ENCODE peak calls at places on chromosome 3, in nine cellular contexts. F, L, A, Z, B, H, V, X and O are unnamed samples.

GRCh38 chr3:188673509-188674239 is 498.1 kb upstream of the TPRG1 start:
- DNase-seq in F (no peak), L (no peak), A (no peak), Z (no peak), B (peak; percentile 93), H (no peak), V (no peak), X (no peak), O (no peak)

GRCh38 chr3:61725851-61726333 is 164.5 kb downstream of the PTPRG start:
- DNase-seq in F (no peak), L (no peak), A (no peak), Z (no peak), B (peak; percentile 28), H (no peak), V (no peak), X (no peak), O (no peak)

GRCh38 chr3:177179281-177180067 is 17.8 kb downstream of the TBL1XR1 start:
- DNase-seq in F (no peak), L (no peak), A (no peak), Z (peak; percentile 51), B (no peak), H (no peak), V (no peak), X (no peak), O (no peak)

GRCh38 chr3:123424321-123424998 is 24.4 kb downstream of the ADCY5 start:
- DNase-seq in F (no peak), L (no peak), A (no peak), Z (no peak), B (no peak), H (no peak), V (no peak), X (no peak), O (peak; percentile 58)

GRCh38 chr3:34275811-34276210 is 477.4 kb downstream of the PDCD6IP start:
- DNase-seq in F (no peak), L (no peak), A (no peak), Z (no peak), B (no peak), H (no peak), V (no peak), X (no peak), O (no peak)

GRCh38 chr3:123279121-123279520 is 77.4 kb downstream of the SEC22A start:
- DNase-seq in F (no peak), L (no peak), A (no peak), Z (no peak), B (no peak), H (no peak), V (no peak), X (no peak), O (no peak)

GRCh38 chr3:130786306-130786705 is 39.7 kb upstream of the PIK3R4 start:
- DNase-seq in F (no peak), L (no peak), A (no peak), Z (no peak), B (no peak), H (no peak), V (no peak), X (no peak), O (no peak)

GRCh38 chr3:26198609-26199008 is 408.7 kb downstream of the OXSM start:
- DNase-seq in F (no peak), L (no peak), A (no peak), Z (no peak), B (no peak), H (no peak), V (no peak), X (no peak), O (no peak)

GRCh38 chr3:137962251-137962650 is 47.7 kb upstream of the CLDN18 start:
- DNase-seq in F (no peak), L (no peak), A (no peak), Z (no peak), B (no peak), H (no peak), V (no peak), X (no peak), O (no peak)

GRCh38 chr3:123120546-123120945 is 53.7 kb downstream of the PDIA5 start:
- DNase-seq in F (no peak), L (no peak), A (peak; percentile 11), Z (no peak), B (no peak), H (no peak), V (no peak), X (no peak), O (no peak)

GRCh38 chr3:59244343-59244742 is 194.5 kb upstream of the CFAP20DC start:
- DNase-seq in F (no peak), L (no peak), A (no peak), Z (no peak), B (no peak), H (no peak), V (no peak), X (no peak), O (no peak)

GRCh38 chr3:174333640-174334039 is 525.5 kb upstream of the NAALADL2 start:
- DNase-seq in F (no peak), L (no peak), A (no peak), Z (no peak), B (no peak), H (no peak), V (no peak), X (no peak), O (no peak)

DNA sequence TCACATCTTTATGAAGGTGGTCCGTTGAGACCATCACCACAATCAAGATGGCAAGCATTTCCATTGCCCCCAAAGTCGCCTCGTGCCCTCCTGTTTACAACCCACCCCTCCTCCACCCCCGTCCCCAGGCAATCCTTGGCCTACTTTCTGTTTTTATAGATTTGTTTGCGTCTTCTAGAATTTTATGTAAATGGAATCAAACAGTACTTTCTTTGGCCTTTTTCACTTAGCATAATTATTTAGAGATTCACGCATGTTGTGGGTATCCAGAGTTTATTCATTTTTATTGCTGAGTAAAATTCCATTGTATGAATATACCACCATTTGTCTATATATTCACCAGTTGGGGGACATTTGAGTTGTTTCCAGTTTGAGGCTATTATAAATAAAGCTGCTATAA is 66.6 kb downstream of the LSM3 start:
- DNase-seq in F (no peak), L (no peak), A (no peak), Z (no peak), B (no peak), H (no peak), V (no peak), X (no peak), O (no peak)
- H3K4me1 ChIP-seq in F (no peaks in the 10 kb centered on the region), L (no peaks in the 10 kb centered on the region), A (no peaks in the 10 kb centered on the region), Z (no peaks in the 10 kb centered on the region), B (peaks cover 22% of the 10 kb centered on the region), H (no peaks in the 10 kb centered on the region), V (no peaks in the 10 kb centered on the region), X (no peaks in the 10 kb centered on the region), O (no peaks in the 10 kb centered on the region)

DNA sequence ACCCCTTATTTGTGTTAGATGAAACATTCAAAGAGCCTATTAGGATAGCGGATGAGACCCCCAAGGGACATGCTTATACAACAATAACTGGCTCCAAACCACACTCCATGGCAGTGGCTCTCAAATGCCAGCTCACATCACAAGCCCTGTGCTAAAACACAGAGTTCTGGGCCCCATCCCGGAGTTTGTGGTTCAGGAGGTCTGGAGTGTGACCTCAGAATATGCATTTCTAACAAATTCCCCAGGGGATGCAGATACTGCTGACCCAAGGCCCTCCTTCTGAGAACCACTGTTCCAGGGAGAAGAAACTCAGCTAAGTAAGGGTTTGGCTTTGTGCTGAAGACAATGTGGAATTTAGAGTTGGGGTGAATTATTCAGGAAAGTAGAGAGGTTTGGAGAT is 3.6 kb downstream of the CCRL2 start:
- DNase-seq in F (no peak), L (no peak), A (no peak), Z (no peak), B (no peak), H (no peak), V (no peak), X (no peak), O (no peak)
- H3K4me1 ChIP-seq in F (peaks cover 10% of the 10 kb centered on the region), L (peaks cover 12% of the 10 kb centered on the region), A (peaks cover 4% of the 10 kb centered on the region), Z (peaks cover 46% of the 10 kb centered on the region), B (peaks cover 11% of the 10 kb centered on the region), H (peaks cover 24% of the 10 kb centered on the region), V (peaks cover 17% of the 10 kb centered on the region), X (peaks cover 11% of the 10 kb centered on the region), O (peaks cover 7% of the 10 kb centered on the region)

GRCh38 chr3:66490984-66491383 is 9.8 kb downstream of the LRIG1 start:
- DNase-seq in F (no peak), L (no peak), A (no peak), Z (peak; percentile 39), B (no peak), H (no peak), V (no peak), X (no peak), O (no peak)
- H3K4me1 ChIP-seq in F (peaks cover 73% of the 10 kb centered on the region), L (peaks cover 96% of the 10 kb centered on the region), A (no peaks in the 10 kb centered on the region), Z (peaks cover 97% of the 10 kb centered on the region), B (peaks cover 18% of the 10 kb centered on the region), H (peaks cover 28% of the 10 kb centered on the region), V (peaks cover 93% of the 10 kb centered on the region), X (peaks cover 73% of the 10 kb centered on the region), O (peaks cover 5% of the 10 kb centered on the region)

DNA sequence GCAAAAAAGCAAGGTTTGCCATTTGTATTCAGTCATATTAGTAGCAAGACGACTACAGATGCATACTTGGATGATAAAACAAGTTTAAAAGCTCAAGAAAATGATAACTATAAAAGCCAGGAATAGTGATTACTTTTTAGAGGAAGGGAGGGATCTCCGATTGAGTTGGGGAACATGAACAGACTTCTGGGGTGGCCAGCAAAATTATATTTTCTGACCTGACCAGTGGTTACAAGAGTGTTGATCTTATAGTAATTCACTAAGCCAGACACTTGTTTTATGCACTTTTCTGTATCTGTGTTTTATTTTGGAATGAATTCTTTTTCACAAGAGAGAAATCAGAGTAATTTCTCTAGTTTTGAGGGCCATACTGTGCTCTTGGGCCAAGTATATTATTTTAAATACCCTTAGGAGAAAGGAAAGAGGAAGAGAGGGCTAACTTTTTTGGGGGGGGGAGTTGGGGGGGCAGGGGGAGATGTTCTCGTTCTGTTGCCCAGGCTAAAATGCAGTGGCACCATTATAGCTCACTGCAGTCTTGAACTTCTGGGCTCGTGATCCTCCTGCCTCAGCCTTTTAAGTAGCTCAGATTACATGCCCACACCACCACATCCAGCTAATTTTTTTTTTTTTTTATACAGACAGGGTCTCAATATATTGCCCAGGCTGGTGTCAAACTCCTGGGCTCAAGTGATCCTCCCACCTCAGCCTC is 57.3 kb downstream of the TGFBR2 start:
- DNase-seq in F (no peak), L (no peak), A (no peak), Z (no peak), B (no peak), H (no peak), V (no peak), X (no peak), O (no peak)
- H3K4me1 ChIP-seq in F (peaks cover 12% of the 10 kb centered on the region), L (peaks cover 99% of the 10 kb centered on the region), A (no peaks in the 10 kb centered on the region), Z (peaks cover 43% of the 10 kb centered on the region), B (peaks cover 46% of the 10 kb centered on the region), H (peaks cover 99% of the 10 kb centered on the region), V (peaks cover 75% of the 10 kb centered on the region), X (peaks cover 4% of the 10 kb centered on the region), O (peaks cover 19% of the 10 kb centered on the region)

GRCh38 chr3:149534671-149535394 is 60.3 kb downstream of the TM4SF4 start:
- DNase-seq in F (no peak), L (no peak), A (no peak), Z (no peak), B (peak; percentile 67), H (no peak), V (no peak), X (no peak), O (no peak)
- H3K4me1 ChIP-seq in F (peaks cover 22% of the 10 kb centered on the region), L (no peaks in the 10 kb centered on the region), A (no peaks in the 10 kb centered on the region), Z (no peaks in the 10 kb centered on the region), B (peaks cover 46% of the 10 kb centered on the region), H (no peaks in the 10 kb centered on the region), V (no peaks in the 10 kb centered on the region), X (no peaks in the 10 kb centered on the region), O (peaks cover 24% of the 10 kb centered on the region)

GRCh38 chr3:12423918-12424634 is 60.2 kb upstream of the TSEN2 start:
- DNase-seq in F (no peak), L (no peak), A (no peak), Z (no peak), B (peak; percentile 26), H (no peak), V (no peak), X (no peak), O (no peak)
- H3K4me1 ChIP-seq in F (no peaks in the 10 kb centered on the region), L (no peaks in the 10 kb centered on the region), A (no peaks in the 10 kb centered on the region), Z (no peaks in the 10 kb centered on the region), B (peaks cover 64% of the 10 kb centered on the region), H (no peaks in the 10 kb centered on the region), V (peaks cover 5% of the 10 kb centered on the region), X (peaks cover 5% of the 10 kb centered on the region), O (peaks cover 7% of the 10 kb centered on the region)

GRCh38 chr3:100260081-100260684 is 609 bp upstream of the TBC1D23 start:
- DNase-seq in F (peak; percentile 25), L (no peak), A (no peak), Z (no peak), B (peak; percentile 56), H (no peak), V (no peak), X (peak; percentile 43), O (peak; percentile 68)
- H3K4me1 ChIP-seq in F (peaks cover 23% of the 10 kb centered on the region), L (peaks cover 26% of the 10 kb centered on the region), A (no peaks in the 10 kb centered on the region), Z (peaks cover 14% of the 10 kb centered on the region), B (peaks cover 75% of the 10 kb centered on the region), H (peaks cover 17% of the 10 kb centered on the region), V (peaks cover 20% of the 10 kb centered on the region), X (peaks cover 26% of the 10 kb centered on the region), O (peaks cover 6% of the 10 kb centered on the region)